ENCODE peak calls at places on chromosome 1, in seven cellular contexts. M is kidney epithelial cell; I is naive thymus-derived CD4-positive, alpha-beta T cell; O is fibroblast of lung; Y is HL-60; S is spleen; V is colonic mucosa. B is an unnamed sample.

GRCh38 chr1:35062518-35063196 is 16.5 kb upstream of the ZMYM1 start:
- DNase-seq in M (no peak), I (no peak), O (peak), Y (peak), S (no peak), V (no peak), B (no peak)

GRCh38 chr1:239287296-239287695 is 99.1 kb upstream of the CHRM3 start:
- DNase-seq in M (no peak), I (no peak), O (no peak), Y (no peak), S (no peak), V (no peak), B (no peak)

GRCh38 chr1:202854787-202855186 is 34.2 kb downstream of the RABIF start:
- DNase-seq in M (no peak), I (no peak), O (no peak), Y (no peak), S (no peak), V (no peak), B (no peak)

GRCh38 chr1:193417945-193418744 is 231.7 kb upstream of the B3GALT2 start:
- DNase-seq in M (no peak), I (peak), O (peak), Y (no peak), S (no peak), V (no peak), B (no peak)

GRCh38 chr1:201422436-201423030 is 1.0 kb upstream of the TNNI1 start:
- DNase-seq in M (no peak), I (no peak), O (no peak), Y (no peak), S (peak), V (no peak), B (no peak)

GRCh38 chr1:96747565-96747964 is 26.0 kb downstream of the PTBP2 start:
- DNase-seq in M (no peak), I (no peak), O (no peak), Y (no peak), S (no peak), V (no peak), B (no peak)

GRCh38 chr1:1946540-1946939 is 27.5 kb upstream of the TMEM52 start:
- DNase-seq in M (no peak), I (no peak), O (peak), Y (no peak), S (peak), V (no peak), B (peak)

GRCh38 chr1:65717815-65718454 is 74.8 kb upstream of the PDE4B start:
- DNase-seq in M (no peak), I (no peak), O (peak), Y (no peak), S (no peak), V (peak), B (no peak)

GRCh38 chr1:9400425-9401079 is 107.9 kb downstream of the SPSB1 start:
- DNase-seq in M (no peak), I (peak), O (no peak), Y (no peak), S (no peak), V (no peak), B (no peak)

GRCh38 chr1:196607940-196608339 is 300 bp downstream of the KCNT2 start:
- DNase-seq in M (no peak), I (no peak), O (peak), Y (no peak), S (no peak), V (no peak), B (no peak)

GRCh38 chr1:40818264-40818961 is 34.8 kb downstream of the KCNQ4 start:
- DNase-seq in M (no peak), I (peak), O (peak), Y (no peak), S (peak), V (peak), B (peak)

GRCh38 chr1:31230378-31230777 is 9.3 kb downstream of the NKAIN1 start:
- DNase-seq in M (no peak), I (no peak), O (no peak), Y (no peak), S (no peak), V (no peak), B (no peak)

GRCh38 chr1:8120693-8121260 is 94.7 kb upstream of the ERRFI1 start:
- DNase-seq in M (no peak), I (no peak), O (no peak), Y (no peak), S (no peak), V (no peak), B (no peak)

GRCh38 chr1:45545553-45546310 is 4.9 kb upstream of the AKR1A1 start:
- DNase-seq in M (no peak), I (no peak), O (no peak), Y (no peak), S (no peak), V (no peak), B (no peak)

GRCh38 chr1:45542591-45542990 is 8.0 kb upstream of the AKR1A1 start:
- DNase-seq in M (no peak), I (no peak), O (no peak), Y (no peak), S (no peak), V (peak), B (no peak)

GRCh38 chr1:45545019-45545493 is 5.6 kb upstream of the AKR1A1 start:
- DNase-seq in M (no peak), I (no peak), O (no peak), Y (no peak), S (no peak), V (no peak), B (no peak)

GRCh38 chr1:45543599-45544417 is 6.8 kb upstream of the AKR1A1 start:
- DNase-seq in M (no peak), I (peak), O (no peak), Y (peak), S (peak), V (peak), B (peak)

DNA sequence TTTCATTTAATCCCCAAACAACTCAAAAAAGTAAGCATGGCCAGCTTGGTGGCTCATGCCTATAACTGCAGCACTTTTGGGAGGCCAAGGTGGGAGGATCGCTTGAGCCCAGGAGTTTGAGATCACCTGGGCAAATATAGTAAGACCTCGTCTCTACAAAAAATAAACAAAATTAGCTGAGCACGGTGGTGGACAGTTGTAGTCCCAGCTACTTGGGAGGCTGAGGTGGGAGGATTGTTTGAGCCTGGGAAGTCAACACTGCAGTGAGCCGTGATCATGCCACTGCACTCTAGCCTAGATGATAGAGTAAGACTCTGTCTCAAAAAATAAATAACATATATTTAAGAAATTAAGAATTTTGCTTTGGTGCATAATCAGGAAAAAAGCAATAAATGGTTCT is 6.1 kb upstream of the AKR1A1 start:
- DNase-seq in M (no peak), I (no peak), O (no peak), Y (no peak), S (no peak), V (no peak), B (no peak)
- H3K4me3 ChIP-seq in M (no peak), I (no peak), O (no peak), Y (no peak), S (no peak), V (no peak), B (no peak)

GRCh38 chr1:61446531-61446991 is 278.4 kb downstream of the TM2D1 start:
- DNase-seq in M (peak), I (no peak), O (no peak), Y (no peak), S (no peak), V (peak), B (no peak)

GRCh38 chr1:61445269-61445825 is 279.6 kb downstream of the TM2D1 start:
- DNase-seq in M (no peak), I (no peak), O (no peak), Y (no peak), S (no peak), V (peak), B (no peak)

GRCh38 chr1:61442456-61443013 is 282.4 kb downstream of the TM2D1 start:
- DNase-seq in M (no peak), I (no peak), O (peak), Y (no peak), S (no peak), V (no peak), B (no peak)

GRCh38 chr1:61444277-61444676 is 280.7 kb downstream of the TM2D1 start:
- DNase-seq in M (no peak), I (no peak), O (no peak), Y (no peak), S (no peak), V (peak), B (no peak)

DNA sequence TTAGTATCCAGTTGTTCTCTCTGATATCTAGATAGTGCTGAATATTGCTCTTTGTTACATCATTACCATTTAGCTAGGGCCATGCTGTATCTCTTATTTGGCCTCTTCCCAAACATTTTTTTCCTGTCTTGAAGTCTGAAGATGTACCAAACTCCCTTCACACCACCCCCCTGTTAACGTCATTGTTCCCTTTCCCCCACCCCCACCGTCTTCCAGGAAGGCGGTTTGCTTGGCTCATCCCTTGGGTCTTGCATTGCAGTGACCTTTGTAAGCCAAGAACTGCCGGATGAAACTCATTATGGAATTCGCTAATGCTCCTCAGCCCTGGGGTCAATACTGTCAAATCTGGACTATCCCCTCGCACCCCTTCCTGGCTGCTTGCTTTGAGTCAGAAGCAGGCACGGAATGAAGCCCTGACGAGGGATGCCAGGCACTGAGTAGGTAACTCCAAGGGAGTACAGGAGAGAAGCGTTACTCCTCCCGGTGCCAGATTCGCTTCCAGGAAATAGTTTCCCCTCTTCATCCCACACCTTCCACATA is 283.1 kb downstream of the TM2D1 start:
- DNase-seq in M (no peak), I (no peak), O (peak), Y (no peak), S (no peak), V (no peak), B (peak)
- H3K4me3 ChIP-seq in M (no peak), I (no peak), O (no peak), Y (no peak), S (no peak), V (no peak), B (peak)

DNA sequence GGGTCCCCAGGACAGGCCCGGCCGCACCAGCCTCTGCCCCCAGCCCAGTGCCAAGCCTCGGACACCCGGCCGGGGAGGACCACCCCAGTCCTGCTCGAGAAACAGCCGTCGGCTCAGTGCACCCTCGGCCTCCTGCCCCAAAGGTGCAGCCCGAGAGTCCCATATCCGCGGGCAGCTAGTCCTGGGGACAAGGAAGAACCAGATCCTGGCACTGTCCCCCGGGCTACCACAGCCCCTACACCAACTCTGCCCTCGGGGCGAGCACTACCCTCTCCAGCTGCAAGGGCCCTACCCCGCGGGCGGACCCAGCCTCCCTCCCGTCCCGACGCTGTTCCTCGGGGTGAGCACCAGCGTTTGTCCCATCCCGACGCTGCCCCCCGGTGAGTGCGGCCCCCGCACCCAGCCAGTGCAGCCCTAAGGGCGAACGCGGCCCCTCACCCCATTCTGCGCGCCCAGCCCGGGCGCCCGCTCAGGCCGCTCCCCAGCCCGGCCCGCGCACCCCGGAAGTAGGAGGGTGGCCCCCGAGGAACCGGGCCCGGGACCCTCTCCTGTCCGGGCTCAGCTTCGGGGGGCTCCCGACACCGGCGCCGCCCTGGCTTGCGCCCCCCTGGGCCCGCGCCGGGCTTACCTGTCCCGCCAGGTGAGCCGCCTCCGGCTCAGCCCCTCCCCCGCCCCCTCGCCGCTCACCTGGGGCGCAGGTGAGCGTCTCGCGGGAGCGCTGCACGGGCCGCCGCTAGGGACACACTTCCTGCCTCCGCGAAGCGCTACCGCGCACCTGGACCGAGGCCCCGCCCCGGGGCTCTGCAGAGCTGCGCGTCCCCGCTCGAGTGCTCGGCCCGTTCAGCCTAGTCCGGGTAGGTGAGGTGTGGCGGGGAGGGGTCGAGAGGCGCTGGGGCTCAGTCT is at the start of gene KDF1:
- DNase-seq in M (no peak), I (peak), O (no peak), Y (no peak), S (peak), V (peak), B (no peak)
- H3K4me3 ChIP-seq in M (peak), I (peak), O (peak), Y (peak), S (peak), V (peak), B (peak)

GRCh38 chr1:75796376-75797272 is at the start of gene MSH4:
- DNase-seq in M (no peak), I (no peak), O (no peak), Y (peak), S (peak), V (no peak), B (no peak)

GRCh38 chr1:75794382-75794781 is 2.3 kb upstream of the MSH4 start:
- DNase-seq in M (no peak), I (no peak), O (no peak), Y (no peak), S (no peak), V (no peak), B (no peak)

GRCh38 chr1:75797273-75797588 is 549 bp downstream of the MSH4 start:
- DNase-seq in M (no peak), I (no peak), O (no peak), Y (no peak), S (no peak), V (no peak), B (no peak)

GRCh38 chr1:75797606-75798216 is 1.0 kb downstream of the MSH4 start:
- DNase-seq in M (no peak), I (no peak), O (no peak), Y (no peak), S (no peak), V (no peak), B (no peak)

GRCh38 chr1:75795703-75796193 is 934 bp upstream of the MSH4 start:
- DNase-seq in M (no peak), I (no peak), O (no peak), Y (peak), S (no peak), V (no peak), B (no peak)
- H3K4me3 ChIP-seq in M (no peak), I (no peak), O (no peak), Y (no peak), S (no peak), V (no peak), B (no peak)